ENCODE peak calls at places on chromosome 18, in four cellular contexts. Y is kidney, W is choroid plexus epithelial cell, M is foreskin fibroblast. P is an unnamed sample.

GRCh38 chr18:47075098-47075883 is 39.9 kb upstream of the ELOA2 start:
- DNase-seq in M (peak; percentile 61), W (peak; percentile 16), Y (no peak), P (peak; percentile 68)

GRCh38 chr18:11791131-11791530 is 60.1 kb upstream of the CHMP1B start:
- DNase-seq in Y (no peak), W (peak; percentile 50), M (no peak), P (no peak)

GRCh38 chr18:11163668-11164067 is 14.3 kb upstream of the PIEZO2 start:
- DNase-seq in M (no peak), Y (no peak), W (peak; percentile 35), P (no peak)

GRCh38 chr18:9437672-9438071 is 37.6 kb upstream of the RALBP1 start:
- DNase-seq in Y (no peak), M (no peak), W (no peak), P (no peak)

GRCh38 chr18:24400587-24400986 is 3.0 kb upstream of the OSBPL1A start:
- DNase-seq in W (no peak), Y (no peak), M (peak; percentile 22), P (peak; percentile 37)

GRCh38 chr18:60421356-60422118 is 49.0 kb upstream of the MC4R start:
- DNase-seq in M (no peak), W (no peak), Y (no peak), P (no peak)

GRCh38 chr18:42310956-42311355 is 355.9 kb downstream of the PIK3C3 start:
- DNase-seq in M (no peak), W (peak; percentile 7), Y (no peak), P (peak; percentile 59)

GRCh38 chr18:75502286-75502685 is 74.8 kb upstream of the SMIM21 start:
- DNase-seq in W (peak; percentile 39), Y (no peak), M (peak; percentile 8), P (no peak)

GRCh38 chr18:74818776-74819175 is 221.1 kb downstream of the ZNF407 start:
- DNase-seq in Y (no peak), M (no peak), W (peak; percentile 25), P (peak; percentile 52)

GRCh38 chr18:13227910-13228309 is 9.3 kb downstream of the LDLRAD4 start:
- DNase-seq in Y (no peak), M (no peak), W (no peak), P (no peak)

GRCh38 chr18:53971331-53971730 is 253.1 kb downstream of the MBD2 start:
- DNase-seq in W (peak; percentile 1), Y (no peak), M (no peak), P (peak; percentile 56)

GRCh38 chr18:50143891-50144290 is 51.1 kb downstream of the MYO5B start:
- DNase-seq in M (no peak), W (no peak), Y (no peak), P (peak; percentile 97)

GRCh38 chr18:59707306-59707705 is 10.1 kb upstream of the CCBE1 start:
- DNase-seq in W (no peak), M (no peak), Y (no peak), P (no peak)

GRCh38 chr18:774811-775210 is 37.2 kb downstream of the YES1 start:
- DNase-seq in Y (no peak), W (no peak), M (no peak), P (no peak)

GRCh38 chr18:3710712-3711269 is 260.8 kb downstream of the TGIF1 start:
- DNase-seq in M (peak; percentile 68), Y (peak; percentile 94), W (no peak), P (peak; percentile 46)

GRCh38 chr18:33459612-33460011 is 19.1 kb upstream of the CCDC178 start:
- DNase-seq in W (no peak), M (no peak), Y (no peak), P (no peak)

GRCh38 chr18:69725855-69726508 is 221.7 kb downstream of the CD226 start:
- DNase-seq in W (no peak), M (no peak), Y (no peak), P (no peak)

GRCh38 chr18:5455644-5456043 is 88.2 kb downstream of the EPB41L3 start:
- DNase-seq in M (no peak), W (peak; percentile 93), Y (no peak), P (peak; percentile 7)

GRCh38 chr18:70491734-70492348 is 203.0 kb downstream of the SOCS6 start:
- DNase-seq in W (peak; percentile 62), M (peak; percentile 63), Y (no peak), P (peak; percentile 50)

GRCh38 chr18:2932247-2933181 is 80.4 kb downstream of the LPIN2 start:
- DNase-seq in W (peak; percentile 83), Y (no peak), M (peak; percentile 82), P (peak; percentile 54)

GRCh38 chr18:42412896-42413295 is 457.9 kb downstream of the PIK3C3 start:
- DNase-seq in W (peak; percentile 42), Y (no peak), M (no peak), P (peak; percentile 16)

GRCh38 chr18:36692909-36693308 is 135.9 kb downstream of the TPGS2 start:
- DNase-seq in Y (no peak), M (peak; percentile 75), W (no peak), P (no peak)

GRCh38 chr18:69494841-69495240 is 94.2 kb downstream of the DOK6 start:
- DNase-seq in Y (no peak), M (no peak), W (no peak), P (no peak)

GRCh38 chr18:62420151-62420512 is 95.0 kb downstream of the TNFRSF11A start:
- DNase-seq in Y (no peak), M (peak; percentile 14), W (peak; percentile 10), P (peak; percentile 65)

GRCh38 chr18:70450658-70451253 is 161.9 kb downstream of the SOCS6 start:
- DNase-seq in Y (no peak), W (peak; percentile 43), M (peak; percentile 42), P (peak; percentile 13)

GRCh38 chr18:40866013-40866644 is 1088.9 kb upstream of the PIK3C3 start:
- DNase-seq in Y (no peak), M (peak; percentile 56), W (no peak), P (peak; percentile 78)

GRCh38 chr18:7822435-7823425 is 255.6 kb downstream of the PTPRM start:
- DNase-seq in M (no peak), W (peak; percentile 77), Y (no peak), P (no peak)

GRCh38 chr18:48929951-48930713 is 20.6 kb downstream of the SMAD7 start:
- DNase-seq in Y (peak; percentile 88), M (peak; percentile 65), W (peak; percentile 70), P (no peak)

GRCh38 chr18:48929212-48929612 is 21.6 kb downstream of the SMAD7 start:
- DNase-seq in W (no peak), M (no peak), Y (no peak), P (no peak)

GRCh38 chr18:48931680-48932461 is 18.9 kb downstream of the SMAD7 start:
- DNase-seq in Y (no peak), M (no peak), W (no peak), P (no peak)

GRCh38 chr18:48932462-48932818 is 18.3 kb downstream of the SMAD7 start:
- DNase-seq in M (no peak), W (no peak), Y (no peak), P (no peak)

DNA sequence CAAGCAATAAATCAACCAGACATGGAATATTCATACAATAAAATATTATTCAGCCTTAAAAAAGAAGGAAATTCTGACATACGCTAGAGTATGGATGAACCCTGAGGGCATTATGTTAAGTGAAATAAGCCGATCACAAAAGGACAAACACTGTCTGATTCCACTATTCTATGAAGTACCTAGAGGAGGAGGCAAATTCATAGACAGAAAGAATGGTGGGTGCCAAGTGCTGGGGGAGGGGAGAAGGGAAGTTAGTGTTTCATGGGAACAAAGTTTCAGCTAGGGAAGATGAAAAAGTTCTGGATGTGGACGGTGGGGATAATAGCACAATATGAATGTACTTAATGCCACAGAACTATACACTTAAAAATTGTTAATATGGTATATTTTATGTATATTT is 19.8 kb downstream of the SMAD7 start:
- DNase-seq in W (no peak), Y (no peak), M (no peak), P (no peak)
- H3K4me3 ChIP-seq in W (no peak overlapping the region), Y (no peak overlapping the region), M (no peak overlapping the region), P (no peak overlapping the region)

DNA sequence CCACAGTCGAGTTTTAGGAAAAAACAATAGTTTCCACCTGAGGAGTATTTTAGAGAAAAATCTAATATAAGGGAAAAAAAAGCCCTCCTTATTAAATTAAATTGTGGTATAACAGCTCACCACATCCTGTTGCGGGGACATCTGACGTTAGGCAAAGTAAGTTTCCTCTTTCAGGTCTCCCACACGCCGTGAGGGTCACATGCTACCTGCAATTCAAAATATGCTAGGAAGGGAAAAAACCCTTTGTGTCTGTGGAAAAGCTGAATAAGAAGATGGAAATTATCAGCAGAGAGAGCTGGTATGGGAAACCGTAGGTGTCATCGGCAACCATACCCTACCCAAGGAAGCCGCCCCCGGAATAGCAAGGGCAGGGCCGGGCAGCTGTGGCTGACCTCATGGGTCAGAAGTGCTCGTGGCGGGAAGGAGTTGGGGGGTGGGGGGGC is 128.0 kb downstream of the NFATC1 start:
- DNase-seq in M (no peak), W (no peak), Y (peak; percentile 68), P (no peak)
- H3K4me3 ChIP-seq in M (no peak overlapping the region), W (no peak overlapping the region), Y (no peak overlapping the region), P (no peak overlapping the region)

GRCh38 chr18:58060254-58060653 is 16.2 kb downstream of the NEDD4L start:
- DNase-seq in Y (no peak), M (no peak), W (no peak), P (no peak)
- H3K4me3 ChIP-seq in Y (no peak overlapping the region), M (no peak overlapping the region), W (no peak overlapping the region), P (no peak overlapping the region)

DNA sequence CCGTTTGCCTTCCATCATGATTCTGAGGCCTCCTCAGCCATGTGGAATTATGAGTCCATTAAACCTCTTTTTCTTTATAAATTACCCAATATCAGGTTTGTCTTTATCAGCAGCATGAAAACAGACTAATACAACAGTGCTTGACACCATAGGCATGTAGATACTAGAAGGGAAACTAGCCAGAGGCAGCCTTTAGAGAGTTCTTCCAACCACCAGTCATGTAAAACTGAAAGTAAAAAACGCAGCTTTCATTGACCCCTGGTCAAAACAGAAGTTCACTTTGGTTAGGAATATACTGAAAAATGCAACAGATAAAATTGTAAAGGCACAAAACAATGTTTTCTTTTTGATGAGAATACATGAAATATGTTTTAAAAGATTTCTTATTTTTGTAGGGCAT is 122.8 kb upstream of the L3MBTL4 start:
- DNase-seq in M (no peak), Y (no peak), W (peak; percentile 56), P (no peak)
- H3K4me3 ChIP-seq in M (no peak overlapping the region), Y (peak overlapping the region; percentile 8), W (no peak overlapping the region), P (no peak overlapping the region)

GRCh38 chr18:77088977-77089795 is 43.4 kb downstream of the MBP start:
- DNase-seq in Y (peak; percentile 93), M (no peak), W (no peak), P (peak; percentile 60)

GRCh38 chr18:77086656-77087390 is 45.8 kb downstream of the MBP start:
- DNase-seq in W (peak; percentile 36), M (peak; percentile 58), Y (no peak), P (no peak)

GRCh38 chr18:77089796-77090285 is 42.7 kb downstream of the MBP start:
- DNase-seq in W (no peak), Y (no peak), M (no peak), P (no peak)

GRCh38 chr18:77086034-77086433 is 46.5 kb downstream of the MBP start:
- DNase-seq in W (peak; percentile 87), M (peak; percentile 91), Y (no peak), P (peak; percentile 99)

GRCh38 chr18:77087391-77088141 is 45.0 kb downstream of the MBP start:
- DNase-seq in Y (peak; percentile 92), W (peak; percentile 76), M (peak; percentile 76), P (no peak)
- H3K4me3 ChIP-seq in Y (peak overlapping the region; percentile 19), W (peak overlapping the region; percentile 53), M (peak overlapping the region; percentile 36), P (no peak overlapping the region)

P was measured in bronchial epithelial cell.